ENCODE peak calls at places on chromosomes 1 and 21, in five cellular contexts. One of them, this sample, is unnamed.

GRCh38 chr1:178161516-178161915 is 67.6 kb downstream of the RASAL2 start:
- DNase-seq in cardiac muscle cell: no peak
- DNase-seq in brain microvascular endothelial cell: peak
- DNase-seq in dorsolateral prefrontal cortex: no peak
- DNase-seq in Panc1: no peak
- DNase-seq in this sample: no peak

GRCh38 chr1:245986404-245987221 is 520.5 kb downstream of the SMYD3 start:
- DNase-seq in cardiac muscle cell: no peak
- DNase-seq in brain microvascular endothelial cell: peak
- DNase-seq in dorsolateral prefrontal cortex: no peak
- DNase-seq in Panc1: peak
- DNase-seq in this sample: no peak

GRCh38 chr1:227299238-227299637 is 19.1 kb downstream of the CDC42BPA start:
- DNase-seq in cardiac muscle cell: no peak
- DNase-seq in brain microvascular endothelial cell: no peak
- DNase-seq in dorsolateral prefrontal cortex: no peak
- DNase-seq in Panc1: no peak
- DNase-seq in this sample: no peak

GRCh38 chr1:55140546-55140983 is 74.6 kb downstream of the USP24 start:
- DNase-seq in cardiac muscle cell: peak
- DNase-seq in brain microvascular endothelial cell: peak
- DNase-seq in dorsolateral prefrontal cortex: peak
- DNase-seq in Panc1: peak
- DNase-seq in this sample: peak

GRCh38 chr1:61120307-61120840 is 38.0 kb downstream of the NFIA start:
- DNase-seq in cardiac muscle cell: no peak
- DNase-seq in brain microvascular endothelial cell: no peak
- DNase-seq in dorsolateral prefrontal cortex: no peak
- DNase-seq in Panc1: no peak
- DNase-seq in this sample: no peak

GRCh38 chr1:225480825-225481434 is 53.1 kb upstream of the LBR start:
- DNase-seq in cardiac muscle cell: peak
- DNase-seq in brain microvascular endothelial cell: no peak
- DNase-seq in dorsolateral prefrontal cortex: no peak
- DNase-seq in Panc1: peak
- DNase-seq in this sample: peak

GRCh38 chr21:45261093-45261492 is 26.6 kb downstream of the POFUT2 start:
- DNase-seq in cardiac muscle cell: no peak
- DNase-seq in brain microvascular endothelial cell: no peak
- DNase-seq in dorsolateral prefrontal cortex: peak
- DNase-seq in Panc1: no peak
- DNase-seq in this sample: no peak

GRCh38 chr1:91872560-91873081 is 13.3 kb downstream of the TGFBR3 start:
- DNase-seq in cardiac muscle cell: no peak
- DNase-seq in brain microvascular endothelial cell: no peak
- DNase-seq in dorsolateral prefrontal cortex: no peak
- DNase-seq in Panc1: no peak
- DNase-seq in this sample: no peak

GRCh38 chr1:201013991-201014815 is 9.3 kb downstream of the KIF21B start:
- DNase-seq in cardiac muscle cell: peak
- DNase-seq in brain microvascular endothelial cell: no peak
- DNase-seq in dorsolateral prefrontal cortex: peak
- DNase-seq in Panc1: no peak
- DNase-seq in this sample: peak

GRCh38 chr1:16143005-16143565 is 12.8 kb downstream of the EPHA2 start:
- DNase-seq in cardiac muscle cell: no peak
- DNase-seq in brain microvascular endothelial cell: no peak
- DNase-seq in dorsolateral prefrontal cortex: no peak
- DNase-seq in Panc1: no peak
- DNase-seq in this sample: no peak

GRCh38 chr1:88341436-88341835 is 342.6 kb upstream of the PKN2 start:
- DNase-seq in cardiac muscle cell: no peak
- DNase-seq in brain microvascular endothelial cell: no peak
- DNase-seq in dorsolateral prefrontal cortex: no peak
- DNase-seq in Panc1: no peak
- DNase-seq in this sample: no peak

GRCh38 chr21:42707207-42707830 is 53.9 kb downstream of the PDE9A start:
- DNase-seq in cardiac muscle cell: no peak
- DNase-seq in brain microvascular endothelial cell: no peak
- DNase-seq in dorsolateral prefrontal cortex: no peak
- DNase-seq in Panc1: no peak
- DNase-seq in this sample: no peak

GRCh38 chr21:34613679-34614442 is 1.1 kb downstream of the RCAN1 start:
- DNase-seq in cardiac muscle cell: no peak
- DNase-seq in brain microvascular endothelial cell: no peak
- DNase-seq in dorsolateral prefrontal cortex: no peak
- DNase-seq in Panc1: no peak
- DNase-seq in this sample: no peak

GRCh38 chr1:198121058-198121829 is 35.6 kb upstream of the NEK7 start:
- DNase-seq in cardiac muscle cell: no peak
- DNase-seq in brain microvascular endothelial cell: peak
- DNase-seq in dorsolateral prefrontal cortex: no peak
- DNase-seq in Panc1: no peak
- DNase-seq in this sample: no peak

GRCh38 chr1:94808682-94809081 is 11.5 kb upstream of the SLC44A3 start:
- DNase-seq in cardiac muscle cell: no peak
- DNase-seq in brain microvascular endothelial cell: no peak
- DNase-seq in dorsolateral prefrontal cortex: no peak
- DNase-seq in Panc1: no peak
- DNase-seq in this sample: no peak

GRCh38 chr21:42809171-42809570 is 70.2 kb downstream of the WDR4 start:
- DNase-seq in cardiac muscle cell: no peak
- DNase-seq in brain microvascular endothelial cell: no peak
- DNase-seq in dorsolateral prefrontal cortex: no peak
- DNase-seq in Panc1: no peak
- DNase-seq in this sample: no peak

DNA sequence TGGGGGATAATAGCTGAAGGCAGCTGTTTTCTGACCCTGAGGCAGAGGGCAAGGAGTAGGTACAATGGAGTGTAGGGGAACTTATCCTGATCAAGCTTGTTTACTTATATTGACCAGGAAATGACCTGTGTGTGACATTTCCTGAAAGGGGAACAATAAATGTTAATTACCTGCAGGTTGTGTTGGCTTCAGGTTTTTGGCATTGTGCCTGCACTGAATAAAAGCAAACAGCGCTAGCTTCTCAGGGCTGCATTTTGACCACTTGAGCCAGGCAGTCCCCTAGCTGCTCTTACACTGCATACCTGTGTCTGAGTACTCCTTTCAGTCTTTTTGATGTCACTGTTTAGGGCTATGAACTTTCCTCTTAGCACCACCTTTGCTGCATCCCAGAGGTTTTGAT is 40.6 kb downstream of the DRAM2 start:
- DNase-seq in cardiac muscle cell: no peak
- DNase-seq in brain microvascular endothelial cell: no peak
- DNase-seq in dorsolateral prefrontal cortex: no peak
- DNase-seq in Panc1: no peak
- DNase-seq in this sample: no peak
- H3K4me3 ChIP-seq in cardiac muscle cell: no peak
- H3K4me3 ChIP-seq in brain microvascular endothelial cell: no peak
- H3K4me3 ChIP-seq in dorsolateral prefrontal cortex: no peak
- H3K4me3 ChIP-seq in Panc1: no peak
- H3K4me3 ChIP-seq in this sample: no peak

GRCh38 chr21:38654580-38654979 is 151.1 kb upstream of the ETS2 start:
- DNase-seq in cardiac muscle cell: no peak
- DNase-seq in brain microvascular endothelial cell: no peak
- DNase-seq in dorsolateral prefrontal cortex: no peak
- DNase-seq in Panc1: no peak
- DNase-seq in this sample: no peak
- TF ChIP-seq CTCF in cardiac muscle cell: no peak
- TF ChIP-seq CTCF in brain microvascular endothelial cell: no peak
- TF ChIP-seq CTCF in dorsolateral prefrontal cortex: no peak
- TF ChIP-seq CTCF in Panc1: no peak
- TF ChIP-seq CTCF in this sample: no peak

DNA sequence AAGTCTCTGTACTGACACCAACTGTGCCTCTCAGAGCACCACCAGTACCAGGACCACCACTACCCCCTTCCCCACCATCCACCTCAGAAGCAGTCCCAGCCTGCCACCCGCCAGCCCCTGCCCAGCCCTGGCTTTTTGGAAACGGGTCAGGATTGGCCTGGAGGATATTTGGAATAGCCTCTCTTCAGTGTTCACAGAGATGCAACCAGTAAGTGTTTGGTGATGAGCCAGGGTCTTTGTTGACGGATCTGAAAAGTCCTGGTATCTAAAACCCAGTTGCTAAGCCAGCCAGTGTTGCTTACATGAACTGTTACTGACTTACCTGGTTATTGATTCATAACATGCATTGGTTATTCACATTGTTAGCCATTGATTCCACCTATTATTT is 1.1 kb downstream of the C1orf56 start:
- DNase-seq in cardiac muscle cell: no peak
- DNase-seq in brain microvascular endothelial cell: no peak
- DNase-seq in dorsolateral prefrontal cortex: no peak
- DNase-seq in Panc1: no peak
- DNase-seq in this sample: no peak
- H3K4me3 ChIP-seq in cardiac muscle cell: peak
- H3K4me3 ChIP-seq in brain microvascular endothelial cell: peak
- H3K4me3 ChIP-seq in dorsolateral prefrontal cortex: peak
- H3K4me3 ChIP-seq in Panc1: peak
- H3K4me3 ChIP-seq in this sample: peak

GRCh38 chr21:36584980-36585940 is 105.3 kb upstream of the CLDN14 start:
- DNase-seq in cardiac muscle cell: no peak
- DNase-seq in brain microvascular endothelial cell: no peak
- DNase-seq in dorsolateral prefrontal cortex: no peak
- DNase-seq in Panc1: no peak
- DNase-seq in this sample: peak
- TF ChIP-seq CTCF in cardiac muscle cell: peak
- TF ChIP-seq CTCF in brain microvascular endothelial cell: peak
- TF ChIP-seq CTCF in dorsolateral prefrontal cortex: no peak
- TF ChIP-seq CTCF in Panc1: peak
- TF ChIP-seq CTCF in this sample: peak

GRCh38 chr1:45913925-45914501 is 110.6 kb downstream of the MAST2 start:
- DNase-seq in cardiac muscle cell: peak
- DNase-seq in brain microvascular endothelial cell: no peak
- DNase-seq in dorsolateral prefrontal cortex: no peak
- DNase-seq in Panc1: no peak
- DNase-seq in this sample: no peak
- H3K4me3 ChIP-seq in cardiac muscle cell: peak
- H3K4me3 ChIP-seq in brain microvascular endothelial cell: no peak
- H3K4me3 ChIP-seq in dorsolateral prefrontal cortex: no peak
- H3K4me3 ChIP-seq in Panc1: no peak
- H3K4me3 ChIP-seq in this sample: no peak

GRCh38 chr1:192363177-192363576 is 46.4 kb downstream of the RGS21 start:
- DNase-seq in cardiac muscle cell: no peak
- DNase-seq in brain microvascular endothelial cell: no peak
- DNase-seq in dorsolateral prefrontal cortex: no peak
- DNase-seq in Panc1: no peak
- DNase-seq in this sample: no peak
- TF ChIP-seq CTCF in cardiac muscle cell: no peak
- TF ChIP-seq CTCF in brain microvascular endothelial cell: peak
- TF ChIP-seq CTCF in dorsolateral prefrontal cortex: no peak
- TF ChIP-seq CTCF in Panc1: no peak
- TF ChIP-seq CTCF in this sample: no peak